ENCODE peak calls at places on chromosome 9, in six cellular contexts. R is EL; Y is cardiac fibroblast; U is stimulated activated CD8-positive, alpha-beta memory T cell treated with anti-CD3 and anti-CD28 coated beads, Interleukin-15, amount 100 ng/mL, for 1 hour; T is CD8-positive, alpha-beta memory T cell; E is iris pigment epithelial cell. P is an unnamed sample.

GRCh38 chr9:86126998-86127972 is 27.9 kb upstream of the GOLM1 start:
- DNase-seq in Y (peak), R (peak), T (no peak), E (peak), U (no peak), P (no peak)

GRCh38 chr9:132556226-132556625 is 26.2 kb upstream of the BARHL1 start:
- DNase-seq in Y (no peak), T (no peak), U (no peak), R (no peak), E (no peak), P (no peak)

GRCh38 chr9:114364123-114364522 is 23.7 kb downstream of the AKNA start:
- DNase-seq in Y (peak), E (peak), R (peak), T (no peak), U (no peak), P (no peak)

GRCh38 chr9:24552526-24552925 is 6.8 kb upstream of the IZUMO3 start:
- DNase-seq in Y (no peak), U (no peak), R (no peak), T (no peak), E (no peak), P (no peak)

GRCh38 chr9:126957687-126958053 is 43.1 kb downstream of the RALGPS1 start:
- DNase-seq in R (peak), E (peak), T (no peak), U (no peak), Y (peak), P (peak)

GRCh38 chr9:128911529-128912035 is 9.2 kb upstream of the PHYHD1 start:
- DNase-seq in Y (peak), T (no peak), U (no peak), E (peak), R (peak), P (peak)

GRCh38 chr9:123350590-123351310 is 5.2 kb upstream of the CRB2 start:
- DNase-seq in T (no peak), R (no peak), Y (no peak), U (no peak), E (peak), P (no peak)

GRCh38 chr9:134759001-134759607 is 117.5 kb downstream of the COL5A1 start:
- DNase-seq in R (no peak), Y (peak), E (peak), U (no peak), T (no peak), P (no peak)

GRCh38 chr9:105507096-105507495 is 50.8 kb upstream of the FKTN start:
- DNase-seq in E (no peak), U (no peak), R (no peak), Y (no peak), T (no peak), P (no peak)

GRCh38 chr9:133754187-133754586 is 16.0 kb upstream of the SARDH start:
- DNase-seq in U (no peak), Y (no peak), T (no peak), E (no peak), R (no peak), P (no peak)

GRCh38 chr9:134707031-134707680 is 65.6 kb downstream of the COL5A1 start:
- DNase-seq in T (no peak), R (peak), E (peak), U (no peak), Y (peak), P (peak)

GRCh38 chr9:91995000-91995399 is 45.0 kb upstream of the ROR2 start:
- DNase-seq in Y (no peak), U (no peak), R (no peak), E (no peak), T (no peak), P (no peak)

GRCh38 chr9:99231708-99232107 is 9.6 kb downstream of the SEC61B start:
- DNase-seq in R (peak), Y (peak), T (no peak), U (no peak), E (no peak), P (peak)

GRCh38 chr9:20491612-20492011 is 130.7 kb downstream of the MLLT3 start:
- DNase-seq in U (no peak), Y (no peak), E (no peak), R (no peak), T (no peak), P (no peak)

GRCh38 chr9:18473551-18474279 is at the start of gene ADAMTSL1:
- DNase-seq in E (peak), R (peak), T (no peak), U (no peak), Y (peak), P (peak)

GRCh38 chr9:90458485-90458884 is 184.1 kb downstream of the DIRAS2 start:
- DNase-seq in U (no peak), T (no peak), E (no peak), R (no peak), Y (no peak), P (no peak)

GRCh38 chr9:69193685-69194032 is 19.6 kb downstream of the TJP2 start:
- DNase-seq in Y (no peak), R (no peak), T (no peak), U (no peak), E (no peak), P (peak)

GRCh38 chr9:126805546-126806262 is 864 bp downstream of the ZBTB43 start:
- DNase-seq in T (peak), R (peak), U (peak), E (peak), Y (peak), P (peak)

GRCh38 chr9:89042984-89043383 is 51.7 kb downstream of the S1PR3 start:
- DNase-seq in E (no peak), T (no peak), R (no peak), Y (no peak), U (no peak), P (no peak)

GRCh38 chr9:38096238-38096805 is 27.3 kb upstream of the SHB start:
- DNase-seq in E (no peak), Y (no peak), R (no peak), U (no peak), T (no peak), P (no peak)

GRCh38 chr9:136107155-136107952 is 11.3 kb downstream of the TMEM250 start:
- DNase-seq in R (no peak), T (peak), E (no peak), U (peak), Y (no peak), P (no peak)

GRCh38 chr9:88462191-88462590 is 72.8 kb upstream of the NXNL2 start:
- DNase-seq in R (peak), Y (peak), T (no peak), E (peak), U (no peak), P (no peak)

GRCh38 chr9:126915281-126915816 is 767 bp downstream of the RALGPS1 start:
- DNase-seq in U (peak), T (peak), Y (no peak), R (no peak), E (no peak), P (no peak)

GRCh38 chr9:111974092-111974681 is 77.6 kb downstream of the UGCG start:
- DNase-seq in E (peak), U (no peak), T (no peak), R (peak), Y (peak), P (peak)

GRCh38 chr9:119801311-119801710 is 432.1 kb upstream of the BRINP1 start:
- DNase-seq in E (no peak), Y (no peak), R (no peak), U (no peak), T (no peak), P (no peak)

GRCh38 chr9:18240213-18240612 is 233.7 kb upstream of the ADAMTSL1 start:
- DNase-seq in U (no peak), R (no peak), Y (no peak), T (no peak), E (no peak), P (no peak)

GRCh38 chr9:75229605-75230332 is 141.5 kb downstream of the OSTF1 start:
- DNase-seq in E (peak), T (no peak), U (no peak), Y (peak), R (no peak), P (peak)

GRCh38 chr9:133094842-133095393 is 26.1 kb downstream of the RALGDS start:
- DNase-seq in R (no peak), Y (no peak), T (no peak), U (no peak), E (no peak), P (no peak)

GRCh38 chr9:94210616-94211603 is 48.2 kb upstream of the ZNF169 start:
- DNase-seq in E (no peak), T (no peak), U (no peak), Y (no peak), R (peak), P (peak)

GRCh38 chr9:15278839-15279238 is 28.2 kb downstream of the TTC39B start:
- DNase-seq in T (no peak), Y (no peak), U (no peak), R (no peak), E (no peak), P (no peak)

GRCh38 chr9:73270967-73271722 is 119.5 kb downstream of the ANXA1 start:
- DNase-seq in U (no peak), R (peak), Y (peak), E (peak), T (no peak), P (peak)

GRCh38 chr9:89749500-89750116 is 144.8 kb downstream of the GADD45G start:
- DNase-seq in U (no peak), R (no peak), Y (no peak), E (no peak), T (no peak), P (no peak)